ENCODE peak calls at places on chromosomes 7 and 10, in nine cellular contexts. W, Y, N, Q, C, U, H, L and J are unnamed samples.

GRCh38 chr7:11345621-11346020 is 371.9 kb downstream of the PHF14 start:
- DNase-seq in U (no peak), W (no peak), L (no peak), N (no peak), Y (no peak), H (no peak), Q (no peak), C (no peak), J (no peak)

GRCh38 chr7:77328669-77329068 is 87.5 kb downstream of the GSAP start:
- DNase-seq in C (no peak), Y (no peak), N (no peak), W (no peak), U (no peak), L (no peak), H (no peak), Q (no peak), J (no peak)

GRCh38 chr7:114859477-114859876 is 62.4 kb upstream of the MDFIC start:
- DNase-seq in H (no peak), U (no peak), Y (no peak), L (no peak), N (no peak), W (no peak), C (no peak), Q (no peak), J (no peak)

GRCh38 chr7:70416611-70417010 is 715.3 kb upstream of the GALNT17 start:
- DNase-seq in C (no peak), W (no peak), L (no peak), Y (no peak), H (no peak), N (peak), U (no peak), Q (no peak), J (no peak)

GRCh38 chr7:106346678-106347217 is 62.0 kb upstream of the NAMPT start:
- DNase-seq in Q (no peak), C (no peak), Y (no peak), N (no peak), L (peak), H (no peak), W (peak), U (no peak), J (no peak)

GRCh38 chr10:68082815-68083395 is 7.8 kb upstream of the HERC4 start:
- DNase-seq in W (no peak), N (no peak), U (no peak), C (no peak), Y (no peak), L (no peak), Q (no peak), H (no peak), J (no peak)

GRCh38 chr10:3401491-3401938 is 228.9 kb upstream of the PITRM1 start:
- DNase-seq in N (no peak), Y (no peak), C (no peak), W (no peak), L (no peak), Q (no peak), U (no peak), H (no peak), J (no peak)

GRCh38 chr10:129626801-129627434 is 159.9 kb downstream of the MGMT start:
- DNase-seq in H (no peak), C (no peak), W (no peak), U (no peak), N (no peak), Q (no peak), L (no peak), Y (no peak), J (no peak)

GRCh38 chr7:150322833-150323681 is at the start of the genes ACTR3C and LRRC61:
- DNase-seq in Y (peak), W (peak), N (no peak), L (peak), H (peak), C (peak), Q (peak), U (peak), J (peak)

GRCh38 chr7:115613836-115614235 is 416.7 kb downstream of the TFEC start:
- DNase-seq in Y (no peak), U (no peak), Q (no peak), W (no peak), C (no peak), N (no peak), H (no peak), L (no peak), J (no peak)

GRCh38 chr7:46315891-46316290 is 394.8 kb upstream of the IGFBP3 start:
- DNase-seq in Y (no peak), N (no peak), H (no peak), Q (no peak), W (no peak), C (no peak), L (no peak), U (no peak), J (no peak)

GRCh38 chr7:93890464-93891068 is at the start of gene TFPI2:
- DNase-seq in U (no peak), Y (no peak), C (peak), N (no peak), L (no peak), W (peak), Q (peak), H (peak), J (peak)

GRCh38 chr7:123871998-123872867 is 27.3 kb downstream of the HYAL4 start:
- DNase-seq in N (peak), U (peak), L (no peak), Y (peak), Q (no peak), W (peak), H (peak), C (peak), J (peak)

GRCh38 chr7:47103498-47104205 is 478.3 kb downstream of the TNS3 start:
- DNase-seq in L (no peak), H (no peak), W (no peak), C (no peak), N (peak), U (no peak), Y (no peak), Q (no peak), J (no peak)

GRCh38 chr7:27066148-27066547 is 29.7 kb downstream of the HOXA1 start:
- DNase-seq in W (no peak), N (no peak), C (no peak), Y (no peak), L (no peak), U (no peak), H (no peak), Q (no peak), J (no peak)

GRCh38 chr10:73625004-73625883 is 16.0 kb downstream of the MYOZ1 start:
- DNase-seq in W (peak), L (no peak), Y (no peak), C (peak), Q (peak), U (peak), N (peak), H (peak), J (peak)

GRCh38 chr10:62503871-62504270 is 129.7 kb downstream of the ZNF365 start:
- DNase-seq in Y (no peak), C (no peak), H (no peak), U (no peak), N (no peak), L (no peak), W (no peak), Q (no peak), J (no peak)

GRCh38 chr10:28677889-28678686 is 767 bp downstream of the BAMBI start:
- DNase-seq in C (peak), N (peak), W (no peak), U (peak), Y (peak), L (peak), Q (peak), H (peak), J (peak)

GRCh38 chr7:130127404-130128395 is 57.4 kb downstream of the KLHDC10 start:
- DNase-seq in U (no peak), Q (no peak), H (no peak), W (no peak), C (no peak), N (no peak), Y (no peak), L (no peak), J (no peak)

GRCh38 chr10:110192552-110192951 is 14.9 kb upstream of the MXI1 start:
- DNase-seq in C (no peak), Y (no peak), H (no peak), L (no peak), U (no peak), W (no peak), Q (no peak), N (no peak), J (no peak)

GRCh38 chr10:92699518-92700272 is 9.9 kb downstream of the HHEX start:
- DNase-seq in C (peak), Q (no peak), Y (no peak), W (peak), L (no peak), N (no peak), H (peak), U (no peak), J (peak)

GRCh38 chr10:29798876-29799690 is 164.3 kb upstream of the SVIL start:
- DNase-seq in U (no peak), Q (no peak), N (no peak), W (no peak), L (no peak), H (no peak), C (no peak), Y (no peak), J (no peak)

GRCh38 chr7:158997471-158997870 is 141.1 kb downstream of the DYNC2I1 start:
- DNase-seq in W (no peak), H (no peak), C (no peak), Q (no peak), Y (peak), L (no peak), N (no peak), U (no peak), J (no peak)
- H3K4me3 ChIP-seq in W (no peak), H (no peak), C (no peak), Q (peak), Y (peak), L (no peak), N (no peak), U (no peak), J (no peak)

GRCh38 chr7:1567082-1567771 is 2.6 kb downstream of the PSMG3 start:
- DNase-seq in Y (peak), C (peak), H (no peak), N (no peak), W (peak), L (no peak), U (peak), Q (no peak), J (peak)
- H3K27ac ChIP-seq in Y (peak), C (peak), H (no peak), N (no peak), W (peak), L (no peak), U (peak), Q (no peak), J (peak)

DNA sequence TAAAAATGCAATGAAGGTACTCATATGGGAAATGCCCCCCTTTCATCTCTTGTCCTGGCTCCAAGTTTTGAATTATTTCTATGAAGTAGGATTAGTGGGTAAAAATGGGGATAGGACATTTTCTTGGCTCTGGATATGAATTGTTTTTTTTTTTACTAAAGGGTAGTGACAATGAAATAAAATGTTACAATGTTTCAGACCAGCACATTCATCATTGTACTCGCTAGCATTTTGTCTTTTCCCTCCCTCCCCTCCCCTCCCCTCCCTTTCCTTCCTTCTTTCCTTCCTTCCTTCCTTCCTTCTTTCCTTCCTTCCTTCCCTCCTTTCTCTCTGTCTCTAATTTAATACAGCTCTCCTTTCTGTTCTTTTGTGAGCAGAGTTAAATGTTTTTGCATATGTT is 64.4 kb downstream of the CDK1 start:
- DNase-seq in H (no peak), U (no peak), N (no peak), L (no peak), Y (no peak), Q (no peak), W (no peak), C (no peak), J (no peak)
- H3K4me3 ChIP-seq in H (no peak), U (no peak), N (no peak), L (no peak), Y (no peak), Q (no peak), W (no peak), C (no peak), J (no peak)

DNA sequence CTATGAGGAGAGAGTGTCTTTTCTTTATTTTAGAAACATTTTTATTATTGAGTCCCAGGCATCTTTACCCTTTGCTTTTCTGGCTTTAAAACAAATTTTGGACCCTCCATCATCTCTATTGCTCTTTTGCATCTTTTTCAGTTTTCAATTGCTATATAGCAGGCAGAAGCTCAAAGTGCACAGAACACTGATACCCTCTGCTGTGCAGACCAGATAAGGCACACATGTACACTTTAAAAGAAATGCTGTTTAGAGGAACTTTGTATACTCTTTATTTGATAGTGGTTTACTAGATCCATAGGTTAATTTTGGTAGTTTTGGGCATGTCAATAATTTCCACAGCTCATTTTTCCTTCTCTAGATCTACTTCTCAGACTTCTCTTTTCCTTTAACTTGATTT is 324.2 kb downstream of the SH2D4B start:
- DNase-seq in Y (no peak), L (no peak), Q (no peak), W (no peak), C (no peak), H (no peak), U (no peak), N (no peak), J (no peak)
- H3K27ac ChIP-seq in Y (no peak), L (no peak), Q (no peak), W (no peak), C (no peak), H (no peak), U (no peak), N (no peak), J (no peak)

GRCh38 chr10:97037365-97038361 is 148.1 kb downstream of the SLIT1 start:
- DNase-seq in Y (peak), Q (peak), U (peak), W (peak), L (peak), N (peak), H (peak), C (peak), J (peak)
- H3K4me3 ChIP-seq in Y (peak), Q (peak), U (peak), W (peak), L (peak), N (no peak), H (no peak), C (peak), J (no peak)

GRCh38 chr10:117216028-117216427 is 18.7 kb downstream of the KCNK18 start:
- DNase-seq in U (no peak), C (no peak), L (no peak), H (no peak), Q (no peak), W (no peak), Y (no peak), N (no peak), J (no peak)
- H3K27ac ChIP-seq in U (no peak), C (no peak), L (no peak), H (no peak), Q (no peak), W (no peak), Y (no peak), N (no peak), J (no peak)

GRCh38 chr10:88317099-88317498 is 266.0 kb downstream of the RNLS start:
- DNase-seq in H (no peak), W (no peak), U (no peak), N (no peak), L (no peak), Y (no peak), C (no peak), Q (no peak), J (no peak)

GRCh38 chr10:88314362-88314761 is 268.8 kb downstream of the RNLS start:
- DNase-seq in Q (no peak), Y (no peak), H (no peak), L (no peak), N (no peak), U (no peak), W (no peak), C (no peak), J (no peak)

GRCh38 chr10:88318803-88319202 is 264.3 kb downstream of the RNLS start:
- DNase-seq in L (no peak), N (peak), Y (no peak), W (peak), U (no peak), C (no peak), Q (no peak), H (no peak), J (no peak)

GRCh38 chr10:88315746-88316145 is 267.4 kb downstream of the RNLS start:
- DNase-seq in H (no peak), Q (no peak), Y (no peak), N (no peak), W (no peak), C (no peak), U (no peak), L (no peak), J (no peak)

DNA sequence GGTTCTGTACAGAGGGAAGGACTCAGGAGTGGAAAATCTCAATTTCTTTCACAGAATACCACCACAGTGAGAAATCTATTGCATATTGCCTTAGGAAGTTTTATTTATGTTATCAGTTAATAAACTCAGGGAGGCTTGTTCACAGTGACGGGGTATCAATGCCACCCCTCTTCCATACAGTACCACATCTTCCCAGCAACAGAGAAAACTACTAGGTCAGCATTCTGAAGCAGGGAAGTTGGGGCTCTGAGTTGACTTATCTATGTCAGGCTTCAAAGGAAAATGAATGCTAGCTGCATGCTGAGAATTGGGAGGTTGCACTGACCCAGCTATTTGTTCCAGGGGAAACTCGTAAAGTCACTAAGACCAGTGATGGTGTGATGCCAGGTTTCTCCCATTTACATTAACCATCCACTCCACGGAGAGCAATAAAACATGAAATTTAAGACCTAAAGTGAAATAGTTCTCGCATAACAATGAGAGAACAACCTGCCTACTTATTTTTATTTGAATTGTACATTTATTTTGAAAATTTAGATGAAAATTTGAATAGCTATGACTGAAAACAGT is 266.7 kb downstream of the RNLS start:
- DNase-seq in Q (no peak), N (no peak), Y (no peak), L (no peak), C (no peak), W (no peak), H (no peak), U (no peak), J (no peak)
- H3K4me3 ChIP-seq in Q (no peak), N (no peak), Y (no peak), L (no peak), C (no peak), W (no peak), H (no peak), U (no peak), J (no peak)